ENCODE peak calls at places on chromosomes 3 and 15, in eight cellular contexts. One of them, this sample, is unnamed.
A peak's percentile ranks its signal among the peaks of the same experiment; 100 is the strongest.

GRCh38 chr3:133169669-133170068 is 131.5 kb downstream of the TMEM108 start:
- DNase-seq in neural crest cell: no peak
- DNase-seq in A549: no peak
- DNase-seq in PC-3: no peak
- DNase-seq in GM12878: no peak
- DNase-seq in thoracic aorta: no peak
- DNase-seq in MCF 10A: no peak
- DNase-seq in astrocyte of the spinal cord: no peak
- DNase-seq in this sample: no peak

GRCh38 chr3:58009749-58010535 is 1.7 kb downstream of the FLNB start:
- DNase-seq in A549: peak; percentile 62
- DNase-seq in thoracic aorta: no peak
- DNase-seq in neural crest cell: no peak
- DNase-seq in GM12878: no peak
- DNase-seq in astrocyte of the spinal cord: no peak
- DNase-seq in PC-3: peak; percentile 85
- DNase-seq in MCF 10A: peak; percentile 58
- DNase-seq in this sample: no peak

GRCh38 chr15:85099195-85099803 is 117.6 kb downstream of the PDE8A start:
- DNase-seq in GM12878: no peak
- DNase-seq in A549: no peak
- DNase-seq in MCF 10A: no peak
- DNase-seq in neural crest cell: no peak
- DNase-seq in PC-3: no peak
- DNase-seq in thoracic aorta: no peak
- DNase-seq in astrocyte of the spinal cord: no peak
- DNase-seq in this sample: no peak

GRCh38 chr3:182364323-182364722 is 429.0 kb upstream of the ATP11B start:
- DNase-seq in astrocyte of the spinal cord: peak; percentile 50
- DNase-seq in PC-3: peak; percentile 12
- DNase-seq in thoracic aorta: no peak
- DNase-seq in GM12878: no peak
- DNase-seq in neural crest cell: no peak
- DNase-seq in A549: no peak
- DNase-seq in MCF 10A: peak; percentile 22
- DNase-seq in this sample: no peak

GRCh38 chr3:179731544-179731943 is 78.7 kb downstream of the USP13 start:
- DNase-seq in A549: no peak
- DNase-seq in GM12878: no peak
- DNase-seq in neural crest cell: no peak
- DNase-seq in astrocyte of the spinal cord: no peak
- DNase-seq in thoracic aorta: no peak
- DNase-seq in MCF 10A: no peak
- DNase-seq in PC-3: no peak
- DNase-seq in this sample: no peak

GRCh38 chr3:55968331-55968730 is 481.2 kb upstream of the WNT5A start:
- DNase-seq in MCF 10A: peak; percentile 73
- DNase-seq in A549: no peak
- DNase-seq in neural crest cell: no peak
- DNase-seq in GM12878: no peak
- DNase-seq in PC-3: no peak
- DNase-seq in astrocyte of the spinal cord: peak; percentile 30
- DNase-seq in thoracic aorta: no peak
- DNase-seq in this sample: peak; percentile 28

GRCh38 chr3:114454592-114455251 is 160.9 kb downstream of the TIGIT start:
- DNase-seq in thoracic aorta: no peak
- DNase-seq in PC-3: no peak
- DNase-seq in MCF 10A: no peak
- DNase-seq in astrocyte of the spinal cord: peak; percentile 53
- DNase-seq in neural crest cell: peak; percentile 28
- DNase-seq in A549: no peak
- DNase-seq in GM12878: no peak
- DNase-seq in this sample: peak; percentile 29

GRCh38 chr3:90091557-90091956 is 984.1 kb downstream of the EPHA3 start:
- DNase-seq in PC-3: peak; percentile 59
- DNase-seq in A549: peak; percentile 26
- DNase-seq in GM12878: no peak
- DNase-seq in MCF 10A: peak; percentile 54
- DNase-seq in astrocyte of the spinal cord: peak; percentile 56
- DNase-seq in neural crest cell: peak; percentile 26
- DNase-seq in thoracic aorta: no peak
- DNase-seq in this sample: peak; percentile 25

GRCh38 chr3:52650437-52650836 is 35.3 kb downstream of the PBRM1 start:
- DNase-seq in astrocyte of the spinal cord: no peak
- DNase-seq in PC-3: no peak
- DNase-seq in thoracic aorta: no peak
- DNase-seq in MCF 10A: no peak
- DNase-seq in GM12878: no peak
- DNase-seq in A549: no peak
- DNase-seq in neural crest cell: no peak
- DNase-seq in this sample: peak; percentile 64

GRCh38 chr15:37880009-37880834 is 54.2 kb upstream of the TMCO5A start:
- DNase-seq in PC-3: peak; percentile 59
- DNase-seq in GM12878: no peak
- DNase-seq in A549: peak; percentile 22
- DNase-seq in MCF 10A: peak; percentile 34
- DNase-seq in thoracic aorta: no peak
- DNase-seq in neural crest cell: peak; percentile 20
- DNase-seq in astrocyte of the spinal cord: peak; percentile 79
- DNase-seq in this sample: peak; percentile 74

GRCh38 chr15:70099966-70100494 is 2.3 kb upstream of the TLE3 start:
- DNase-seq in GM12878: no peak
- DNase-seq in MCF 10A: no peak
- DNase-seq in PC-3: peak; percentile 39
- DNase-seq in A549: peak; percentile 33
- DNase-seq in neural crest cell: no peak
- DNase-seq in astrocyte of the spinal cord: no peak
- DNase-seq in thoracic aorta: no peak
- DNase-seq in this sample: no peak

DNA sequence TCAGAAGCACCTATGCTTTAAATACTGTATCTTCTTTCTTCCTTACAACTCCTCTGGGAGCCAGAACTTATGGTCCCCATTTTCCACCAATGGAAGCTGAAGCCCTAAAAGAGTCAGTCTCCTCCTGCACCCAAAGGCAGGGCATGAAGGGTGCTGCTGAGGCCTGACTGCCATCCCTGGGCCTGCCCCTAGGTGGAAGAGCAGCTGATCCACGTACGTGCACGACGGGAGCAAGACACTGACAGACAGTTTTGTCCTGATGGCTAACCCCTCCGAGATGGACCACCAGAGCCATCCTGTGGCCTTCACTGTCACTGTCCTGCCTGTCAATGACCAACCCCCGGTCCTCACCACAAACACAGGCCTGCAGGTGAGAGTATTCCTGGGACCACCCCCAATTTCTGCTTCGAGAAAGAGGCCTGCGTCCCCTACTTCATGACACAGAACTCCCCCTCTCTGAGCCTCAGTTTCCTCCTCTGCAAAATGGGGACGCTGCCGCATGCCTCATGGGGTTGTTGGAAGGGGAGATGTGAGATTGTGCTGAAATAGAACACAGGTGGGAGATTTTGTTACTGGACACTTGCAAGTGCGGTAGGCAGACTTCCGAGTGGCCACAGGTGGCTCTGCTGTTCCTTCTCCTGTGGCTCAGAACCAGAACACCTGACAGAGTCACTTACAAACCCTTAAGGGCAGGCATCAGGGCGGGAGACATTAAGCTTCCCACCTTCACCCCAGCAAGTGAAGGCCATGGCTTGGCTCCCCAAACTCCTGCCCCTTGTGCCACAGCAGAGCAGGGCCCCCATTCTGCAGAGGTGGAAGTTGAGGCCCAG is 175.4 kb downstream of the TBC1D2B start:
- DNase-seq in GM12878: no peak
- DNase-seq in astrocyte of the spinal cord: no peak
- DNase-seq in MCF 10A: no peak
- DNase-seq in thoracic aorta: no peak
- DNase-seq in neural crest cell: no peak
- DNase-seq in A549: peak; percentile 49
- DNase-seq in PC-3: no peak
- DNase-seq in this sample: no peak
- TF ChIP-seq CTCF in GM12878: peak; percentile 16
- TF ChIP-seq CTCF in astrocyte of the spinal cord: peak; percentile 11
- TF ChIP-seq CTCF in MCF 10A: peak; percentile 6
- TF ChIP-seq CTCF in thoracic aorta: no peak
- TF ChIP-seq CTCF in neural crest cell: no peak
- TF ChIP-seq CTCF in A549: no peak
- TF ChIP-seq CTCF in PC-3: peak; percentile 18
- TF ChIP-seq CTCF in this sample: peak; percentile 13

DNA sequence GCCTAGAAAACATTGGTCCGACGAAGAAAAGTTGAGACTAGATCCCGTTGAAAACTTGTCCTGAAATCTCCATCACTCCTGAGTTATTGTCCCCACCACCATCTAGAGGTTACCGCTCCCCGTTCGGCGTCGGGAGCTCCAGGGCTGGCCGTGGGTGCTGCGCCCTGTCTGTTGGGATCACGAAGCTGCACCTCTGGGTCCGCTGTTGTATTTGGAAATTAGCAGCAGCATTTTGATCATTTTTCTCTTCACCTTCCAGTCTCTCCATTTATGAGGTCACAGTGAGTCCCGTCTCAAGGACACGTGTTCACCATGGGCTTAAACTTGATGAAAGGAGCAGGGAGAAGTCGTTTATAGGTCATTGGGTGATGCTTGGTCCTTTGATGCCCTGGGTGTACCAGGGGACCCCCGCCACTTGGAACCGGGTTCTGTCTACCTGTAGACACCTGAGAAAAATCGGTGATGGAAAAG is 565 bp downstream of the MANF start:
- DNase-seq in MCF 10A: no peak
- DNase-seq in PC-3: no peak
- DNase-seq in thoracic aorta: no peak
- DNase-seq in neural crest cell: no peak
- DNase-seq in astrocyte of the spinal cord: no peak
- DNase-seq in A549: no peak
- DNase-seq in GM12878: no peak
- DNase-seq in this sample: peak; percentile 17
- TF ChIP-seq CTCF in MCF 10A: no peak
- TF ChIP-seq CTCF in PC-3: no peak
- TF ChIP-seq CTCF in thoracic aorta: no peak
- TF ChIP-seq CTCF in neural crest cell: no peak
- TF ChIP-seq CTCF in astrocyte of the spinal cord: no peak
- TF ChIP-seq CTCF in A549: no peak
- TF ChIP-seq CTCF in GM12878: no peak
- TF ChIP-seq CTCF in this sample: no peak

DNA sequence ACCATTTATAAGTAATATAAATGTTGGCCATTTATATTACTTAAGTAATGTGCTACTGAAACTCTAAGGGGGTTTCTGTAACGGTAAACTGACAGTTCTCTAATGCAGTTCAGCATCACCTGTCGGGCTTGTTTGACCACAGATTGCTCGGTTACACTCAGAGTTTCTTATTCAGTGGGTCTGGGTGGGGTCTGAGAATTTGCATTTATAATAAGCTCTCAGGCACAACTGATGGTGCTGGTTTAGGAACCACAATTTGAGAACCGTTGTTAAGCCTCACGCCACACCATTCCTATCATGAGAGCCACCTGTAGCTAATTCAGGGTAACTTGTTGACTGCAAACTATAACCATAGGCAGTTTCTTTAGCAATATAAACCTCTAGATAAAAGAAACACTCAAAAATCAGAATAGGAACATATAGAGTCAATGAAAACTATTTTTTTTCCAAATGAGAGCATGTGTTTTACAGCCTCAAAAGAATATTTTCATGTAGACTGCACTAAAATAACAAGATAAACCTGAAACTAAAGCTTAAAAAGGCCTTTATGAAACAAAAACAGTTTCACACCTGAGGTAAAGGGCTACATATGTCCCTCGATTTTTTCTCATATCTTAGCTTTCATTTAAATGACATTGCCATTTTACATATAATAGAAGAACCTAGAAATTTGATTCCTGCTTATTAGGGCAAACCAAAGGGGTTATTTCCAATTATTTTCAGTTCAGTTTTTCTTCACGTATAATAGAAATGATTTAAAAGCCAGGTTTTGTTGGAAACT is 604.8 kb downstream of the UNC13C start:
- DNase-seq in MCF 10A: no peak
- DNase-seq in PC-3: no peak
- DNase-seq in neural crest cell: no peak
- DNase-seq in astrocyte of the spinal cord: no peak
- DNase-seq in thoracic aorta: no peak
- DNase-seq in GM12878: peak; percentile 74
- DNase-seq in A549: no peak
- DNase-seq in this sample: no peak
- TF ChIP-seq CTCF in MCF 10A: no peak
- TF ChIP-seq CTCF in PC-3: no peak
- TF ChIP-seq CTCF in neural crest cell: no peak
- TF ChIP-seq CTCF in astrocyte of the spinal cord: no peak
- TF ChIP-seq CTCF in thoracic aorta: no peak
- TF ChIP-seq CTCF in GM12878: no peak
- TF ChIP-seq CTCF in A549: no peak
- TF ChIP-seq CTCF in this sample: no peak

GRCh38 chr15:78195735-78196201 is 38.6 kb downstream of the ACSBG1 start:
- DNase-seq in MCF 10A: peak; percentile 50
- DNase-seq in PC-3: peak; percentile 54
- DNase-seq in astrocyte of the spinal cord: no peak
- DNase-seq in A549: peak; percentile 57
- DNase-seq in neural crest cell: no peak
- DNase-seq in thoracic aorta: no peak
- DNase-seq in GM12878: no peak
- DNase-seq in this sample: peak; percentile 16
- TF ChIP-seq CTCF in MCF 10A: peak; percentile 66
- TF ChIP-seq CTCF in PC-3: peak; percentile 90
- TF ChIP-seq CTCF in astrocyte of the spinal cord: peak; percentile 69
- TF ChIP-seq CTCF in A549: peak; percentile 89
- TF ChIP-seq CTCF in neural crest cell: peak; percentile 73
- TF ChIP-seq CTCF in thoracic aorta: peak; percentile 73
- TF ChIP-seq CTCF in GM12878: peak; percentile 93
- TF ChIP-seq CTCF in this sample: peak; percentile 62

DNA sequence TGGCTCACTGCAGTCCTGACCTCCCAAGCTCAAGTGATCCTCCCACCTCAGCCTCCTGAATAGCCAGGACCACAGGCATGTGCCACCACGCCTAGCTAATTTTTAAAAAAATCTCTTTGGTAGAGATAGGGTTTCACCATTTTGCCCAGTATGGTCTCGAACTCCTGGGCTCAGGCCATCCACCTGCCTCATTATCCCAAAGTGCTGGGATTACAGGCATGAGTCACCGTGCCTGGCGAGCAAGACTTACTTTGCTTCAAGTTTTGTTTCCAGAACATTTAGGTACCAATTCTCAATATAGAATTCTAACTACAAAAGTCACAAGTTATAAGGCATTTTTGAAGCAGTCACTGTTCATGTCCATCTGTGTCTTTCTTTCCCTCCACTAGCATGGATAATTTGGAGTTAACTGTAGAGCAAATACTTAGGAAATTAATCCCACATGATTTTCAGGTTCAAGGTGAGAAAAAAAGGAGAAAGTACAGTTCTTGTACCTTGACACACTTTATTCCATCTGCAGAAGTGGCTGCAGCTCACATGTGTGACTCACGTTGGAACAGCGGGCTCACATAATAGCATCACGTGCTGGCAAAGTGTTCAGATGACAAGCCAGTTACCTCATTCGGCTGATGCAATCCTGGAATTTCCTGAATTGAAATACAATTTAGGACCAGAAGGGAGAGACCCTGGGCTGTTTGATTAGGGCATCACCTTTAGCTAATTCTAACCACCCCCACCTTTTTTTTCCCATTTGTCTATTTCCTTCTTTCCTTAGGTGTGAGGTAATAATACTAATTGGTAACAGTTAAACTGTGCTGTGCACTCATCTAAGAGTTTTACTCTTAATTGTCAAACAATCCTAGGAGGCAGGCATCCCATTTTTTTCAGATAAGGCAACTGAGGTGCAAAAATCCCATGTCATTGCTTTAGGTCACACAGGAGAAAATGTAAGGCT is 46.9 kb upstream of the NEDD4 start:
- DNase-seq in MCF 10A: peak; percentile 96
- DNase-seq in astrocyte of the spinal cord: peak; percentile 94
- DNase-seq in thoracic aorta: peak; percentile 45
- DNase-seq in A549: peak; percentile 90
- DNase-seq in GM12878: no peak
- DNase-seq in neural crest cell: no peak
- DNase-seq in PC-3: peak; percentile 85
- DNase-seq in this sample: peak; percentile 94
- TF ChIP-seq CTCF in MCF 10A: no peak
- TF ChIP-seq CTCF in astrocyte of the spinal cord: no peak
- TF ChIP-seq CTCF in thoracic aorta: no peak
- TF ChIP-seq CTCF in A549: no peak
- TF ChIP-seq CTCF in GM12878: no peak
- TF ChIP-seq CTCF in neural crest cell: no peak
- TF ChIP-seq CTCF in PC-3: no peak
- TF ChIP-seq CTCF in this sample: no peak